ENCODE peak calls at places on chromosomes 2 and 18, in nine cellular contexts. One of them, this sample, is unnamed.
A peak's percentile ranks its signal among the peaks of the same experiment; 100 is the strongest.

GRCh38 chr2:95026471-95027368 is 1.2 kb downstream of the MAL start:
- DNase-seq in neural progenitor cell: no peak
- DNase-seq in SK-N-SH: no peak
- DNase-seq in GM23338: peak; percentile 64
- DNase-seq in GM23248: no peak
- DNase-seq in PC-3: no peak
- DNase-seq in MM.1S: no peak
- DNase-seq in OCI-LY7: no peak
- DNase-seq in HCT116: no peak
- DNase-seq in this sample: no peak

GRCh38 chr18:53458266-53458665 is 766.2 kb downstream of the MBD2 start:
- DNase-seq in neural progenitor cell: no peak
- DNase-seq in PC-3: no peak
- DNase-seq in HCT116: no peak
- DNase-seq in MM.1S: no peak
- DNase-seq in GM23338: no peak
- DNase-seq in GM23248: no peak
- DNase-seq in SK-N-SH: no peak
- DNase-seq in OCI-LY7: no peak
- DNase-seq in this sample: no peak

GRCh38 chr2:86661333-86661732 is 37.7 kb upstream of the RNF103 start:
- DNase-seq in GM23248: no peak
- DNase-seq in SK-N-SH: no peak
- DNase-seq in MM.1S: no peak
- DNase-seq in OCI-LY7: peak; percentile 82
- DNase-seq in GM23338: peak; percentile 59
- DNase-seq in neural progenitor cell: peak; percentile 15
- DNase-seq in HCT116: peak; percentile 4
- DNase-seq in PC-3: no peak
- DNase-seq in this sample: no peak

GRCh38 chr2:44680983-44681481 is 260.5 kb upstream of the SIX3 start:
- DNase-seq in OCI-LY7: no peak
- DNase-seq in HCT116: no peak
- DNase-seq in MM.1S: no peak
- DNase-seq in PC-3: no peak
- DNase-seq in GM23248: no peak
- DNase-seq in GM23338: no peak
- DNase-seq in SK-N-SH: peak; percentile 78
- DNase-seq in neural progenitor cell: peak; percentile 39
- DNase-seq in this sample: peak; percentile 6

GRCh38 chr2:168685619-168686453 is 116.6 kb upstream of the NOSTRIN start:
- DNase-seq in GM23338: no peak
- DNase-seq in PC-3: no peak
- DNase-seq in SK-N-SH: peak; percentile 37
- DNase-seq in neural progenitor cell: no peak
- DNase-seq in GM23248: no peak
- DNase-seq in MM.1S: no peak
- DNase-seq in OCI-LY7: no peak
- DNase-seq in HCT116: no peak
- DNase-seq in this sample: peak; percentile 54

GRCh38 chr2:21841341-21841740 is 717.6 kb downstream of the TDRD15 start:
- DNase-seq in MM.1S: no peak
- DNase-seq in SK-N-SH: no peak
- DNase-seq in HCT116: no peak
- DNase-seq in neural progenitor cell: peak; percentile 7
- DNase-seq in OCI-LY7: no peak
- DNase-seq in GM23338: peak; percentile 7
- DNase-seq in PC-3: no peak
- DNase-seq in GM23248: no peak
- DNase-seq in this sample: no peak

GRCh38 chr2:165634855-165635254 is 159.2 kb downstream of the GALNT3 start:
- DNase-seq in GM23248: peak; percentile 3
- DNase-seq in neural progenitor cell: peak; percentile 84
- DNase-seq in OCI-LY7: no peak
- DNase-seq in MM.1S: no peak
- DNase-seq in GM23338: peak; percentile 78
- DNase-seq in HCT116: no peak
- DNase-seq in PC-3: no peak
- DNase-seq in SK-N-SH: peak; percentile 65
- DNase-seq in this sample: peak; percentile 70

GRCh38 chr2:178271629-178272333 is 77.5 kb downstream of the OSBPL6 start:
- DNase-seq in PC-3: no peak
- DNase-seq in OCI-LY7: no peak
- DNase-seq in SK-N-SH: no peak
- DNase-seq in MM.1S: no peak
- DNase-seq in GM23338: no peak
- DNase-seq in GM23248: peak; percentile 81
- DNase-seq in neural progenitor cell: no peak
- DNase-seq in HCT116: no peak
- DNase-seq in this sample: peak; percentile 10

GRCh38 chr18:79964330-79965118 is at the start of gene HSBP1L1:
- DNase-seq in neural progenitor cell: peak; percentile 94
- DNase-seq in SK-N-SH: peak; percentile 85
- DNase-seq in OCI-LY7: peak; percentile 38
- DNase-seq in HCT116: peak; percentile 48
- DNase-seq in GM23338: peak; percentile 90
- DNase-seq in GM23248: peak; percentile 81
- DNase-seq in PC-3: peak; percentile 85
- DNase-seq in MM.1S: peak; percentile 61
- DNase-seq in this sample: peak; percentile 92

DNA sequence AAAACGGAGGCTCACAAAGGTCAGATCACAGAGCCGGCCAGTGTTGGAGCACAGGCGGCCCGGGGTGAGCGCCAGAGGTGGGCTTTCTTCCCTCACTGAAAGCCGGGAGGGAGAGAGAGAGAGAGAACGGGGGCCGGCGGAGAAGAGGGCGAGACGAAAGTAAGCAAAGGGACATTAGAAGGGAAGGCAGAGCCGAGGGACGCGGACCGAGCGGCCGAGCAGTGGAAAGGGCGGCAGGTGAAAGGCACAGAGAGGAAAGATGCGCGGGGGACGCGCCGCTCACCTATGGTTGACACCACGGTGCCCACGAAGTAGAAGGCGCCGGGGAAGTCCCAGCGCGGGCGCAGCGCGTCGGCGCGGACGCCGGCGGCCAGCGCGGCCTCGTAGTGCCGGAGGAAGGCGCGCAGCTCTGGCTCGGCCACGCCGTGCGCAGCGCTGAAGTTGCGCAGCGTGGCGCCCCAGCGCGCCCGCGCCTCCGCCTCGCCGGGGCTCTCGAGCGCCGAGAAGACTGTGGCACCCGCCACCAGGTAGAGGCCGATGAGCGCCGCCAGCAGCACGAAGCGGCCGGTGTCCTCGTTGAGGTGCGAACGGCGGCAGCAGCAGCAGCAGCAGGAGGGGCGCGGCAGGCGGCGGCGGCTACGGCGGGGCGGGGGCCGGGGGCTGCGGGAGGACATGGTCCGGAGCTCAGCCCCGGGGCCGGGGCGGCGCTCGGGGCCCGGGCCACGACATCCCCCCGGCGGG is 166.9 kb downstream of the MSH2 start:
- DNase-seq in HCT116: no peak
- DNase-seq in GM23248: peak; percentile 32
- DNase-seq in OCI-LY7: no peak
- DNase-seq in SK-N-SH: peak; percentile 82
- DNase-seq in MM.1S: peak; percentile 15
- DNase-seq in GM23338: peak; percentile 57
- DNase-seq in PC-3: no peak
- DNase-seq in neural progenitor cell: peak; percentile 75
- DNase-seq in this sample: peak; percentile 57
- TF ChIP-seq EZH2phosphoT487 in HCT116: no peak
- TF ChIP-seq EZH2phosphoT487 in GM23248: no peak
- TF ChIP-seq EZH2phosphoT487 in OCI-LY7: no peak
- TF ChIP-seq EZH2phosphoT487 in SK-N-SH: no peak
- TF ChIP-seq EZH2phosphoT487 in MM.1S: no peak
- TF ChIP-seq EZH2phosphoT487 in GM23338: no peak
- TF ChIP-seq EZH2phosphoT487 in PC-3: no peak
- TF ChIP-seq EZH2phosphoT487 in neural progenitor cell: peak; percentile 81
- TF ChIP-seq EZH2phosphoT487 in this sample: peak; percentile 31

GRCh38 chr2:121902616-121903015 is 147.2 kb downstream of the TSN start:
- DNase-seq in GM23248: no peak
- DNase-seq in SK-N-SH: no peak
- DNase-seq in MM.1S: no peak
- DNase-seq in OCI-LY7: no peak
- DNase-seq in PC-3: no peak
- DNase-seq in HCT116: no peak
- DNase-seq in GM23338: peak; percentile 13
- DNase-seq in neural progenitor cell: no peak
- DNase-seq in this sample: no peak

GRCh38 chr2:121904656-121905055 is 149.2 kb downstream of the TSN start:
- DNase-seq in GM23338: no peak
- DNase-seq in PC-3: no peak
- DNase-seq in OCI-LY7: no peak
- DNase-seq in GM23248: no peak
- DNase-seq in neural progenitor cell: no peak
- DNase-seq in HCT116: no peak
- DNase-seq in MM.1S: no peak
- DNase-seq in SK-N-SH: no peak
- DNase-seq in this sample: no peak

GRCh38 chr2:121903037-121903689 is 147.7 kb downstream of the TSN start:
- DNase-seq in GM23338: no peak
- DNase-seq in OCI-LY7: no peak
- DNase-seq in PC-3: no peak
- DNase-seq in SK-N-SH: peak; percentile 79
- DNase-seq in HCT116: no peak
- DNase-seq in neural progenitor cell: no peak
- DNase-seq in MM.1S: no peak
- DNase-seq in GM23248: peak; percentile 64
- DNase-seq in this sample: no peak

GRCh38 chr2:121900391-121900790 is 144.9 kb downstream of the TSN start:
- DNase-seq in SK-N-SH: no peak
- DNase-seq in neural progenitor cell: no peak
- DNase-seq in GM23248: no peak
- DNase-seq in HCT116: no peak
- DNase-seq in PC-3: no peak
- DNase-seq in OCI-LY7: no peak
- DNase-seq in GM23338: no peak
- DNase-seq in MM.1S: no peak
- DNase-seq in this sample: no peak

GRCh38 chr2:121902171-121902591 is 146.7 kb downstream of the TSN start:
- DNase-seq in HCT116: no peak
- DNase-seq in PC-3: no peak
- DNase-seq in GM23338: peak; percentile 70
- DNase-seq in OCI-LY7: no peak
- DNase-seq in SK-N-SH: no peak
- DNase-seq in neural progenitor cell: peak; percentile 23
- DNase-seq in GM23248: peak; percentile 89
- DNase-seq in MM.1S: no peak
- DNase-seq in this sample: no peak
- TF ChIP-seq EZH2phosphoT487 in HCT116: no peak
- TF ChIP-seq EZH2phosphoT487 in PC-3: no peak
- TF ChIP-seq EZH2phosphoT487 in GM23338: no peak
- TF ChIP-seq EZH2phosphoT487 in OCI-LY7: no peak
- TF ChIP-seq EZH2phosphoT487 in SK-N-SH: no peak
- TF ChIP-seq EZH2phosphoT487 in neural progenitor cell: no peak
- TF ChIP-seq EZH2phosphoT487 in GM23248: no peak
- TF ChIP-seq EZH2phosphoT487 in MM.1S: no peak
- TF ChIP-seq EZH2phosphoT487 in this sample: no peak

GRCh38 chr2:68244456-68244855 is 7.9 kb downstream of the PPP3R1 start:
- DNase-seq in MM.1S: no peak
- DNase-seq in OCI-LY7: no peak
- DNase-seq in GM23248: peak; percentile 41
- DNase-seq in SK-N-SH: no peak
- DNase-seq in neural progenitor cell: no peak
- DNase-seq in HCT116: no peak
- DNase-seq in GM23338: no peak
- DNase-seq in PC-3: no peak
- DNase-seq in this sample: no peak
- TF ChIP-seq EZH2phosphoT487 in MM.1S: no peak
- TF ChIP-seq EZH2phosphoT487 in OCI-LY7: no peak
- TF ChIP-seq EZH2phosphoT487 in GM23248: no peak
- TF ChIP-seq EZH2phosphoT487 in SK-N-SH: no peak
- TF ChIP-seq EZH2phosphoT487 in neural progenitor cell: no peak
- TF ChIP-seq EZH2phosphoT487 in HCT116: no peak
- TF ChIP-seq EZH2phosphoT487 in GM23338: no peak
- TF ChIP-seq EZH2phosphoT487 in PC-3: no peak
- TF ChIP-seq EZH2phosphoT487 in this sample: no peak

GRCh38 chr2:238379096-238379810 is 47.5 kb upstream of the ASB1 start:
- DNase-seq in OCI-LY7: no peak
- DNase-seq in PC-3: peak; percentile 37
- DNase-seq in GM23248: peak; percentile 32
- DNase-seq in SK-N-SH: no peak
- DNase-seq in GM23338: no peak
- DNase-seq in MM.1S: no peak
- DNase-seq in neural progenitor cell: no peak
- DNase-seq in HCT116: no peak
- DNase-seq in this sample: no peak

GRCh38 chr2:238380785-238381184 is 45.9 kb upstream of the ASB1 start:
- DNase-seq in neural progenitor cell: no peak
- DNase-seq in SK-N-SH: no peak
- DNase-seq in MM.1S: no peak
- DNase-seq in GM23248: peak; percentile 70
- DNase-seq in PC-3: peak; percentile 94
- DNase-seq in HCT116: peak; percentile 62
- DNase-seq in OCI-LY7: no peak
- DNase-seq in GM23338: peak; percentile 43
- DNase-seq in this sample: peak; percentile 36

GRCh38 chr2:238376884-238377391 is 49.8 kb upstream of the ASB1 start:
- DNase-seq in SK-N-SH: no peak
- DNase-seq in PC-3: no peak
- DNase-seq in GM23248: peak; percentile 23
- DNase-seq in GM23338: no peak
- DNase-seq in MM.1S: no peak
- DNase-seq in HCT116: no peak
- DNase-seq in neural progenitor cell: no peak
- DNase-seq in OCI-LY7: no peak
- DNase-seq in this sample: no peak

GRCh38 chr2:238380336-238380735 is 46.4 kb upstream of the ASB1 start:
- DNase-seq in MM.1S: no peak
- DNase-seq in HCT116: no peak
- DNase-seq in OCI-LY7: no peak
- DNase-seq in neural progenitor cell: no peak
- DNase-seq in PC-3: no peak
- DNase-seq in GM23248: no peak
- DNase-seq in GM23338: no peak
- DNase-seq in SK-N-SH: no peak
- DNase-seq in this sample: no peak

DNA sequence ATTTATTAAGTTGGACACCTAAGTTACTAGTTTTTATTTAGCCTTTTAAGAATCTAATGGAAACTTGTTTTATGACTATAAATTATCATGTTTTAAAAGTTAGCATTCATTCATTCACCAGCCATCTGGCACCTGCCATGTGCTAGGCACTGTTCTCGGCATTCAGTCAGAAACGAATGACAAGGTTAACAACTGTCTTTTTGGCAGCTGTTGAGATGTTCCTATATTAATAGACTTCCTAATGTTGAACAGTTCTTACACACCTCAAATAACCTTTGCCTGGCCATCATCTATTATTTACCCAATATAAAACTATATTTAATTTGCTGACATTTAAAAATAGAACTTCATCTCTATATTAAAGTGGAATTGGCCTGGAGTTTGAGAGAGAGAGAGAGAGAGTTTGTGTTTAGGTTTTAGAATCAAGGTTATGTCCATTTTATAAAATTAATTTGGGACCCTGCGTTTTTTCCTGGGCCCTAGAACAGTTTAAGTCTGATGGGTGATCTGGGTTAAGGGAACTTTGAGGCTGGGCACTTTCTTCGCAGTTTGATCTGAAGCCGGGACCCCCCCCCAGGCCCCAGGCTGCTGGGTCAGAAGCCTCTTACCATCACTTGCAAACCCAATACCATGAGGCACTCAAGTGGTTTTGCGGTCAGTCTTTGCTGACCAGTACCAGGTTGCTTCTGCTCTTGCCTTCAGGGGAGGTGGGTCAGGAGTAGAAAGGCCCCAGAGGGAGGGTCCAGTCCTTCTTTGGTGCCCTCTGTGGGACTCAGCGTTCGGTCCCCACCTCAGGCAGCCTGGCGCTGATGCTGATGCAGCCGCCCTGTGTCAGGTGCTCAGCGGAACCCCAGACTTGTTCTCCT is 48.3 kb upstream of the ASB1 start:
- DNase-seq in neural progenitor cell: no peak
- DNase-seq in OCI-LY7: no peak
- DNase-seq in PC-3: no peak
- DNase-seq in MM.1S: no peak
- DNase-seq in GM23248: no peak
- DNase-seq in HCT116: no peak
- DNase-seq in SK-N-SH: no peak
- DNase-seq in GM23338: no peak
- DNase-seq in this sample: no peak
- TF ChIP-seq EZH2phosphoT487 in neural progenitor cell: no peak
- TF ChIP-seq EZH2phosphoT487 in OCI-LY7: no peak
- TF ChIP-seq EZH2phosphoT487 in PC-3: no peak
- TF ChIP-seq EZH2phosphoT487 in MM.1S: no peak
- TF ChIP-seq EZH2phosphoT487 in GM23248: no peak
- TF ChIP-seq EZH2phosphoT487 in HCT116: no peak
- TF ChIP-seq EZH2phosphoT487 in SK-N-SH: no peak
- TF ChIP-seq EZH2phosphoT487 in GM23338: no peak
- TF ChIP-seq EZH2phosphoT487 in this sample: no peak